ENCODE peak calls at places on chromosomes 12 and 14, in four cellular contexts. I is stimulated activated CD4-positive, alpha-beta T cell treated with anti-CD3 and anti-CD28 coated beads, Interleukin-15, amount 100 ng/mL, for 1 hour; Y is fibroblast of villous mesenchyme; R is Caco-2. C is an unnamed sample.

GRCh38 chr12:50686976-50687375 is 76.9 kb upstream of the ATF1 start:
- DNase-seq in R (no peak), I (no peak), Y (no peak), C (no peak)

GRCh38 chr14:64705406-64706118 is 1.3 kb downstream of the PLEKHG3 start:
- DNase-seq in I (no peak), Y (peak; percentile 63), R (no peak), C (peak; percentile 67)

GRCh38 chr14:66600416-66600815 is 92.5 kb downstream of the GPHN start:
- DNase-seq in R (no peak), I (no peak), Y (peak; percentile 44), C (peak; percentile 29)

GRCh38 chr12:44875954-44876553 is at the start of gene NELL2:
- DNase-seq in I (peak; percentile 54), R (peak; percentile 59), Y (no peak), C (peak; percentile 19)

GRCh38 chr14:104469591-104469990 is 110.0 kb upstream of the C14orf180 start:
- DNase-seq in Y (no peak), R (no peak), I (no peak), C (no peak)

GRCh38 chr14:24435998-24436354 is 6.2 kb downstream of the KHNYN start:
- DNase-seq in I (no peak), Y (no peak), R (no peak), C (no peak)

GRCh38 chr12:17284873-17285272 is 678.9 kb upstream of the LMO3 start:
- DNase-seq in I (no peak), Y (no peak), R (no peak), C (no peak)

GRCh38 chr14:99733551-99734405 is 49.7 kb downstream of the CYP46A1 start:
- DNase-seq in I (no peak), Y (no peak), R (peak; percentile 19), C (no peak)

GRCh38 chr14:92625213-92625612 is 111.6 kb downstream of the RIN3 start:
- DNase-seq in I (no peak), Y (peak; percentile 94), R (no peak), C (peak; percentile 89)

GRCh38 chr12:25590021-25590721 is 37.1 kb upstream of the LMNTD1 start:
- DNase-seq in R (no peak), I (no peak), Y (no peak), C (no peak)

GRCh38 chr14:101111620-101112290 is 208.2 kb upstream of the RTL1 start:
- DNase-seq in Y (no peak), R (no peak), I (no peak), C (no peak)

GRCh38 chr14:53793790-53794560 is 162.7 kb downstream of the BMP4 start:
- DNase-seq in I (no peak), R (no peak), Y (no peak), C (peak; percentile 69)

GRCh38 chr14:54329082-54329695 is 67.6 kb upstream of the CDKN3 start:
- DNase-seq in R (peak; percentile 53), I (no peak), Y (peak; percentile 79), C (peak; percentile 74)

GRCh38 chr12:111546758-111547383 is 52.2 kb downstream of the ATXN2 start:
- DNase-seq in I (no peak), R (no peak), Y (peak; percentile 48), C (no peak)

GRCh38 chr12:61302282-61302681 is 957.9 kb upstream of the USP15 start:
- DNase-seq in I (no peak), R (no peak), Y (no peak), C (no peak)

GRCh38 chr12:107684990-107685359 is 624 bp upstream of the PWP1 start:
- DNase-seq in I (no peak), Y (peak; percentile 37), R (peak; percentile 80), C (peak; percentile 31)

GRCh38 chr14:69299286-69300035 is 39.5 kb downstream of the GALNT16 start:
- DNase-seq in I (no peak), Y (no peak), R (no peak), C (no peak)

GRCh38 chr12:80277732-80278131 is 166.3 kb upstream of the PTPRQ start:
- DNase-seq in Y (no peak), R (no peak), I (no peak), C (no peak)

GRCh38 chr12:115072712-115073111 is 388.7 kb upstream of the TBX3 start:
- DNase-seq in I (no peak), Y (peak; percentile 77), R (no peak), C (no peak)

GRCh38 chr12:46702581-46703344 is 123.0 kb downstream of the SLC38A4 start:
- DNase-seq in R (no peak), I (no peak), Y (peak; percentile 50), C (no peak)

GRCh38 chr14:72883963-72884362 is 9.9 kb downstream of the DPF3 start:
- DNase-seq in Y (no peak), I (no peak), R (no peak), C (no peak)

GRCh38 chr14:67539116-67539515 is 6.0 kb downstream of the PLEKHH1 start:
- DNase-seq in R (no peak), Y (no peak), I (no peak), C (no peak)

GRCh38 chr14:103867523-103867953 is 20.2 kb upstream of the PPP1R13B start:
- DNase-seq in I (no peak), Y (no peak), R (no peak), C (no peak)

GRCh38 chr14:76920572-76921175 is 94.5 kb downstream of the LRRC74A start:
- DNase-seq in R (no peak), Y (no peak), I (no peak), C (peak; percentile 54)

GRCh38 chr14:30005114-30005698 is 77.6 kb upstream of the PRKD1 start:
- DNase-seq in R (no peak), Y (peak; percentile 75), I (no peak), C (peak; percentile 72)

GRCh38 chr14:32366256-32366655 is 37.2 kb downstream of the AKAP6 start:
- DNase-seq in R (no peak), Y (no peak), I (no peak), C (peak; percentile 40)

GRCh38 chr12:6752181-6752930 is 585 bp downstream of the MLF2 start:
- DNase-seq in I (no peak), R (peak; percentile 71), Y (peak; percentile 67), C (peak; percentile 84)

C was measured in mesenchymal stem cell.